ENCODE peak calls at places on chromosomes 4 and X, in seven cellular contexts. One of them, this sample, is unnamed.
A peak's percentile ranks its signal among the peaks of the same experiment; 100 is the strongest.

GRCh38 chr4:8200302-8200975 is 1.3 kb downstream of the SH3TC1 start:
- DNase-seq in AG04450: no peak
- DNase-seq in CD4-positive, CD25-positive, alpha-beta regulatory T cell: peak; percentile 49
- DNase-seq in activated CD4-positive, alpha-beta T cell treated with anti-CD3 and anti-CD28 coated beads for 1 hour: no peak
- DNase-seq in stomach: peak; percentile 68
- DNase-seq in left ventricle myocardium inferior: peak; percentile 82
- DNase-seq in activated CD8-positive, alpha-beta memory T cell treated with anti-CD3 and anti-CD28 coated beads, Interleukin-2, amount 50 U/mL, for 4 hours: no peak
- DNase-seq in this sample: no peak

GRCh38 chrX:39577206-39577605 is 520.6 kb downstream of the BCOR start:
- DNase-seq in activated CD4-positive, alpha-beta T cell treated with anti-CD3 and anti-CD28 coated beads for 1 hour: no peak
- DNase-seq in stomach: no peak
- DNase-seq in left ventricle myocardium inferior: no peak
- DNase-seq in AG04450: no peak
- DNase-seq in CD4-positive, CD25-positive, alpha-beta regulatory T cell: no peak
- DNase-seq in activated CD8-positive, alpha-beta memory T cell treated with anti-CD3 and anti-CD28 coated beads, Interleukin-2, amount 50 U/mL, for 4 hours: no peak
- DNase-seq in this sample: no peak

GRCh38 chr4:3009422-3009821 is 46.1 kb downstream of the GRK4 start:
- DNase-seq in activated CD4-positive, alpha-beta T cell treated with anti-CD3 and anti-CD28 coated beads for 1 hour: no peak
- DNase-seq in CD4-positive, CD25-positive, alpha-beta regulatory T cell: peak; percentile 1
- DNase-seq in AG04450: no peak
- DNase-seq in stomach: no peak
- DNase-seq in left ventricle myocardium inferior: no peak
- DNase-seq in activated CD8-positive, alpha-beta memory T cell treated with anti-CD3 and anti-CD28 coated beads, Interleukin-2, amount 50 U/mL, for 4 hours: no peak
- DNase-seq in this sample: no peak

GRCh38 chrX:68428431-68428830 is 4.9 kb downstream of the OPHN1 start:
- DNase-seq in stomach: no peak
- DNase-seq in activated CD4-positive, alpha-beta T cell treated with anti-CD3 and anti-CD28 coated beads for 1 hour: no peak
- DNase-seq in CD4-positive, CD25-positive, alpha-beta regulatory T cell: no peak
- DNase-seq in activated CD8-positive, alpha-beta memory T cell treated with anti-CD3 and anti-CD28 coated beads, Interleukin-2, amount 50 U/mL, for 4 hours: no peak
- DNase-seq in left ventricle myocardium inferior: no peak
- DNase-seq in AG04450: no peak
- DNase-seq in this sample: no peak

GRCh38 chrX:40040686-40041461 is 56.9 kb downstream of the BCOR start:
- DNase-seq in CD4-positive, CD25-positive, alpha-beta regulatory T cell: no peak
- DNase-seq in activated CD8-positive, alpha-beta memory T cell treated with anti-CD3 and anti-CD28 coated beads, Interleukin-2, amount 50 U/mL, for 4 hours: no peak
- DNase-seq in left ventricle myocardium inferior: no peak
- DNase-seq in stomach: no peak
- DNase-seq in activated CD4-positive, alpha-beta T cell treated with anti-CD3 and anti-CD28 coated beads for 1 hour: no peak
- DNase-seq in AG04450: no peak
- DNase-seq in this sample: no peak

GRCh38 chr4:74366367-74366891 is 1.5 kb downstream of the EREG start:
- DNase-seq in stomach: no peak
- DNase-seq in activated CD8-positive, alpha-beta memory T cell treated with anti-CD3 and anti-CD28 coated beads, Interleukin-2, amount 50 U/mL, for 4 hours: no peak
- DNase-seq in left ventricle myocardium inferior: no peak
- DNase-seq in AG04450: no peak
- DNase-seq in activated CD4-positive, alpha-beta T cell treated with anti-CD3 and anti-CD28 coated beads for 1 hour: no peak
- DNase-seq in CD4-positive, CD25-positive, alpha-beta regulatory T cell: no peak
- DNase-seq in this sample: no peak

GRCh38 chr4:72208421-72209075 is 176.7 kb downstream of the NPFFR2 start:
- DNase-seq in CD4-positive, CD25-positive, alpha-beta regulatory T cell: no peak
- DNase-seq in stomach: no peak
- DNase-seq in AG04450: no peak
- DNase-seq in activated CD4-positive, alpha-beta T cell treated with anti-CD3 and anti-CD28 coated beads for 1 hour: no peak
- DNase-seq in left ventricle myocardium inferior: no peak
- DNase-seq in activated CD8-positive, alpha-beta memory T cell treated with anti-CD3 and anti-CD28 coated beads, Interleukin-2, amount 50 U/mL, for 4 hours: no peak
- DNase-seq in this sample: no peak

GRCh38 chrX:129777218-129777768 is 2.5 kb upstream of the SASH3 start:
- DNase-seq in left ventricle myocardium inferior: peak; percentile 31
- DNase-seq in AG04450: no peak
- DNase-seq in activated CD4-positive, alpha-beta T cell treated with anti-CD3 and anti-CD28 coated beads for 1 hour: peak; percentile 54
- DNase-seq in activated CD8-positive, alpha-beta memory T cell treated with anti-CD3 and anti-CD28 coated beads, Interleukin-2, amount 50 U/mL, for 4 hours: peak; percentile 68
- DNase-seq in CD4-positive, CD25-positive, alpha-beta regulatory T cell: peak; percentile 76
- DNase-seq in stomach: peak; percentile 71
- DNase-seq in this sample: peak; percentile 36

GRCh38 chr4:43763029-43763610 is 685.5 kb downstream of the KCTD8 start:
- DNase-seq in activated CD8-positive, alpha-beta memory T cell treated with anti-CD3 and anti-CD28 coated beads, Interleukin-2, amount 50 U/mL, for 4 hours: no peak
- DNase-seq in AG04450: no peak
- DNase-seq in stomach: no peak
- DNase-seq in left ventricle myocardium inferior: no peak
- DNase-seq in CD4-positive, CD25-positive, alpha-beta regulatory T cell: no peak
- DNase-seq in activated CD4-positive, alpha-beta T cell treated with anti-CD3 and anti-CD28 coated beads for 1 hour: no peak
- DNase-seq in this sample: no peak

GRCh38 chr4:33709247-33709646 is 2535.1 kb downstream of the ARAP2 start:
- DNase-seq in stomach: no peak
- DNase-seq in activated CD8-positive, alpha-beta memory T cell treated with anti-CD3 and anti-CD28 coated beads, Interleukin-2, amount 50 U/mL, for 4 hours: no peak
- DNase-seq in left ventricle myocardium inferior: no peak
- DNase-seq in AG04450: peak; percentile 7
- DNase-seq in CD4-positive, CD25-positive, alpha-beta regulatory T cell: no peak
- DNase-seq in activated CD4-positive, alpha-beta T cell treated with anti-CD3 and anti-CD28 coated beads for 1 hour: no peak
- DNase-seq in this sample: no peak

GRCh38 chr4:164748375-164748774 is 5.6 kb upstream of the SMIM31 start:
- DNase-seq in left ventricle myocardium inferior: no peak
- DNase-seq in activated CD4-positive, alpha-beta T cell treated with anti-CD3 and anti-CD28 coated beads for 1 hour: no peak
- DNase-seq in activated CD8-positive, alpha-beta memory T cell treated with anti-CD3 and anti-CD28 coated beads, Interleukin-2, amount 50 U/mL, for 4 hours: no peak
- DNase-seq in stomach: no peak
- DNase-seq in AG04450: no peak
- DNase-seq in CD4-positive, CD25-positive, alpha-beta regulatory T cell: no peak
- DNase-seq in this sample: no peak

GRCh38 chr4:139950568-139950967 is 203.4 kb downstream of the MAML3 start:
- DNase-seq in activated CD4-positive, alpha-beta T cell treated with anti-CD3 and anti-CD28 coated beads for 1 hour: no peak
- DNase-seq in left ventricle myocardium inferior: no peak
- DNase-seq in stomach: no peak
- DNase-seq in activated CD8-positive, alpha-beta memory T cell treated with anti-CD3 and anti-CD28 coated beads, Interleukin-2, amount 50 U/mL, for 4 hours: no peak
- DNase-seq in CD4-positive, CD25-positive, alpha-beta regulatory T cell: no peak
- DNase-seq in AG04450: no peak
- DNase-seq in this sample: peak; percentile 49